ENCODE peak calls at places on chromosomes 5 and 9, in five cellular contexts. W is naive thymus-derived CD4-positive, alpha-beta T cell; Q is astrocyte; N is fibroblast of lung; H is cardiac muscle cell. P is an unnamed sample.
A peak's percentile ranks its signal among the peaks of the same experiment; 100 is the strongest.

GRCh38 chr9:11038956-11039355 is 426.2 kb upstream of the PTPRD start:
- DNase-seq in Q (no peak), N (no peak), H (no peak), W (no peak), P (no peak)

GRCh38 chr5:68033961-68034581 is 181.5 kb upstream of the PIK3R1 start:
- DNase-seq in Q (peak; percentile 75), H (peak; percentile 69), W (no peak), N (peak; percentile 39), P (no peak)

GRCh38 chr9:28651050-28651722 is 1077.9 kb upstream of the C9orf72 start:
- DNase-seq in Q (no peak), W (no peak), N (no peak), H (no peak), P (no peak)

GRCh38 chr9:74391816-74392215 is 105.3 kb upstream of the RORB start:
- DNase-seq in Q (no peak), W (no peak), N (no peak), H (no peak), P (no peak)

GRCh38 chr5:75265731-75266130 is 29.1 kb upstream of the ANKRD31 start:
- DNase-seq in W (no peak), H (peak; percentile 40), Q (peak; percentile 28), N (peak; percentile 53), P (no peak)

GRCh38 chr5:134508521-134509195 is 16.8 kb upstream of the JADE2 start:
- DNase-seq in N (no peak), W (no peak), H (no peak), Q (no peak), P (no peak)

GRCh38 chr5:77101298-77101697 is 14.2 kb upstream of the ZBED3 start:
- DNase-seq in N (peak; percentile 44), W (no peak), H (no peak), Q (peak; percentile 70), P (no peak)

GRCh38 chr5:95892784-95893354 is 68.8 kb downstream of the ELL2 start:
- DNase-seq in Q (no peak), W (no peak), N (peak; percentile 68), H (no peak), P (no peak)

GRCh38 chr9:7180247-7180646 is 422.5 kb downstream of the KDM4C start:
- DNase-seq in Q (no peak), N (no peak), H (no peak), W (no peak), P (no peak)

GRCh38 chr9:125241863-125242739 is 958 bp upstream of the HSPA5 start:
- DNase-seq in W (no peak), N (no peak), Q (no peak), H (no peak), P (no peak)

GRCh38 chr5:144142030-144142825 is 28.2 kb downstream of the YIPF5 start:
- DNase-seq in W (no peak), H (peak; percentile 47), Q (peak; percentile 42), N (peak; percentile 71), P (no peak)

GRCh38 chr9:136791466-136792276 is 527 bp downstream of the TMEM141 start:
- DNase-seq in W (peak; percentile 64), N (no peak), Q (no peak), H (peak; percentile 61), P (peak; percentile 59)

GRCh38 chr5:160508780-160509361 is 87.2 kb downstream of the PTTG1 start:
- DNase-seq in Q (peak; percentile 86), N (peak; percentile 86), W (no peak), H (peak; percentile 75), P (peak; percentile 21)

GRCh38 chr9:122718038-122718437 is 5.8 kb upstream of the OR1L4 start:
- DNase-seq in H (no peak), N (no peak), W (no peak), Q (no peak), P (no peak)

GRCh38 chr5:145791866-145792265 is 43.3 kb downstream of the PRELID2 start:
- DNase-seq in W (no peak), N (no peak), H (no peak), Q (no peak), P (no peak)

GRCh38 chr5:89878140-89878570 is 531.4 kb downstream of the CETN3 start:
- DNase-seq in Q (peak; percentile 99), H (no peak), N (peak; percentile 68), W (no peak), P (no peak)

GRCh38 chr5:133065482-133065881 is 13.7 kb downstream of the HSPA4 start:
- DNase-seq in W (no peak), H (no peak), Q (no peak), N (no peak), P (no peak)

GRCh38 chr5:147427784-147428401 is 82.0 kb downstream of the DPYSL3 start:
- DNase-seq in W (no peak), H (no peak), Q (peak; percentile 48), N (peak; percentile 64), P (no peak)

GRCh38 chr9:7320139-7320538 is 479.4 kb downstream of the DMAC1 start:
- DNase-seq in W (no peak), Q (peak; percentile 91), H (no peak), N (peak; percentile 99), P (no peak)

GRCh38 chr5:175466700-175467318 is 11.6 kb upstream of the SFXN1 start:
- DNase-seq in W (no peak), Q (peak; percentile 40), H (no peak), N (no peak), P (no peak)

GRCh38 chr9:129552064-129552463 is 68.8 kb downstream of the C9orf50 start:
- DNase-seq in Q (no peak), W (no peak), H (no peak), N (peak; percentile 29), P (no peak)

GRCh38 chr9:88809836-88810235 is 181.4 kb upstream of the S1PR3 start:
- DNase-seq in Q (no peak), W (no peak), H (no peak), N (peak; percentile 86), P (no peak)

GRCh38 chr5:91170266-91170665 is 212.9 kb downstream of the ARRDC3 start:
- DNase-seq in N (peak; percentile 63), W (no peak), H (no peak), Q (peak; percentile 70), P (no peak)

GRCh38 chr5:172766287-172767104 is 4.5 kb downstream of the DUSP1 start:
- DNase-seq in Q (peak; percentile 83), H (peak; percentile 49), W (peak; percentile 37), N (peak; percentile 94), P (peak; percentile 44)

GRCh38 chr5:122515709-122516431 is 203.8 kb downstream of the SNCAIP start:
- DNase-seq in Q (peak; percentile 52), W (no peak), H (peak; percentile 86), N (peak; percentile 89), P (no peak)

DNA sequence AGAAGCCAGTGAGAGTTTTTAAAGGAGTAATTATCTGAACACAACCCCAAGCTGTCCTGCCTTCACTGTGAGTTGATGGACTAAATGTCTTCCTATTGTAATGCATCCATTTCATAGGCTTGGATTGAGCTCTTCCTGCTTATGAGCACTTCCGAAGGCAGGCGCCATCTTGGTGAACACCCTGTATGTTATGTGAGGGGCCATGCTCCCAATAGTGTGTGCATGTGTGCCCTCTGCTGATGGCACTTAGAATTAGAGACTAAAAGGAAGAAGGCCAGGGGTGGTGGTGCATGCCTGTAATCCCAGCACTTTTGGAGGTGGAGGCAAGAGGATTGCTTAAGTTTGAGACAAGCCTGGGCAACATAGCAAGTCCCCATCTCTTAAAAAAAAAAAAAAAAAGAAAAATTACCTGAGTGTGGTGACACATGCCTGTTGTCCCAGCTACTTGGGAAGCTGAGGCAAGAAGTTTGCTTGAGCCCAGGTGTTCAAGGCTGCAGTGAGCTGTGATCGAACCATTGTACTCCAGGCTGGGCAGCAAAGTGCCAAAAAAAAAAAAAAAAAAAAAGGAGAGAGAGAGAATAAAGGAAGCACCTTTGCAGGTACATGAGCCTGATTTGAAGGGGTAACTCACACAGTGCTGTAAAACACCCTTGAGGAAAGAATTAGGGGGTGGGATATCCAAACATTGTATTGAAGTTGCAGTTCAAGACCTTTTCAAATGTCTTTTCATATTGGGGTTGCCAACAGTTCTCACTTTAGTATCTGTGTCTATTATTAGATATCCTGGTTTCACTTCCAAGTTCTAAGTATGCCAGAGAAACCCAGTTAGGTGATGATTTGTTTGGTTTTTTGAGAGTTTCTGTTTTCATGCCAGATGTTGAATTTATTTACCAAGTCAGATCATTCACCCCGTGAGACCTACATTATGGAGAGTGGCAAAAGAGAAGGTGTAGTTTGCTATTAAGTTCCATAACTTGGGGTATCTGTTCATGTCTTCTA is 64.8 kb downstream of the C9orf152 start:
- DNase-seq in W (no peak), N (no peak), Q (no peak), H (peak; percentile 30), P (no peak)
- H3K4me1 ChIP-seq in W (peaks cover 12% of the 10 kb centered on the region), N (peaks cover 19% of the 10 kb centered on the region), Q (peaks cover 47% of the 10 kb centered on the region), H (peaks cover 26% of the 10 kb centered on the region), P (peaks cover 6% of the 10 kb centered on the region)

DNA sequence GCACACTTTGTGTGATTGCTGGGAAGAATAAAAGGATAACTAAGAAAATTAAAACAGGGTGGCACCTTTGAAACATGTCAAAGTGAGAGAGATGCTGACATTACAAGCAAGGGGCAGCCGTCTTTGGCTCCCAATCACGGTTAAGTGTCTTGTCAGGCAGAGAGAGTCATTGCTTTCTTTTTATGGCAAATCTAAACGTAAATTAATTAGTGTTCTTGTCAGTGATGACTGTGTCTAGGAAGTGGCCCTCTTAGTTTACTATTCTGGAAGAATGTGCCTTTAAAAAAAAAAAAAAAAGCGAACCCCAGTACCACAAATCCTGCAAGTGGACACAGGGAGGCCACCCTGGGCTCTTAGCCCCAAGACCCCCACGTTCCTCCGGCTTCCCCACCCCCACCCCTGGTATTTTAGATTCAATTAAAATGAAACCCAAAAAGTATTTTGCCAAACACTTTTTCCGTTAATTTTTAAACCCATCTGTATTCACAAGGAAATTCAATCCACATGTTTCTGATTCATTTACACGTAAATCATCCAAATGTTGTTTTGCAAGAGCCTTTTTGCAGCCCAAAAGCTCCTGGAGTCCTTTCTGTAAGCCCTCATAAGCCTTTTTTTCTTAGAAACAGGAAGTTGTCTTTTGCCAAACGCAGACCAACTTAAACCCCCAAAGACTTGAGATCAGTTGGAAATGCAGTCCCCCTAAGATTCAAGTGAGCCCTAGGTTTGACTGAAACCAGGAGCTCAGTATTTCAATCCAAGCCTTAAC is 399.3 kb downstream of the EBF1 start:
- DNase-seq in N (peak; percentile 34), H (no peak), Q (no peak), W (no peak), P (no peak)
- H3K4me3 ChIP-seq in N (no peak overlapping the region), H (no peak overlapping the region), Q (no peak overlapping the region), W (no peak overlapping the region), P (no peak overlapping the region)

GRCh38 chr5:94540856-94541494 is 77.4 kb downstream of the KIAA0825 start:
- DNase-seq in Q (no peak), H (no peak), N (no peak), W (no peak), P (no peak)
- H3K9me3 ChIP-seq in Q (peaks cover 7% of the 10 kb centered on the region), H (no peaks in the 10 kb centered on the region), N (no peaks in the 10 kb centered on the region), W (no peaks in the 10 kb centered on the region), P (no peaks in the 10 kb centered on the region)

DNA sequence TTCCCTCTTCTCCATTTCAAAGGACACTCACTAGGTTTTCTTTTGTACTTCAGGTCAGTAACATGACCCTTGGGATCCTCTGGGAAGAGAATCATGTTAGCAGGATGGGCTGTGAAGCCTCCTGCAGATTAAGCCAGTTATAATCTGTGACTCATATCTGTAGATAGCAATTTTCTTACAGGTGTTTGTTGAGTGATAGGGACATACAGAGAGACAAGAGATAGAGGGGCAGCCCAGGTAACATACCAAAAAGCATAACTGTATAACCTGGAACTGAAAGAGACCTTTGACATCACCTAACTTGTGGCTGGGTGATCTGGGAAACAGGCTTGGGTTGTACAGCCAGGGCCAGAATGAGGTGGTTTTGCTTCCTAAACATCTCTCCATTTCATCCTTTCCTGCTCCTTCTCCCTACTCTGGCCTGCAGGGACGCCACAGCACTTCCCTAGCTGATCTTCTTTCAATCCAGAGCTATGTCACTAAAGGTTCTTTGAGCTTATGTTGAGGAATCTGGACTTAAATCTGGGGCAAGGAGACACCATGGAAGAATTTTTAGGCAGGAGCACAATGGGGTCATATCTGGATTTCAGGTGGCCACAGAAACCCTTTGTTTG is 21.0 kb upstream of the PPARGC1B start:
- DNase-seq in Q (no peak), N (no peak), H (no peak), W (no peak), P (no peak)
- H3K4me1 ChIP-seq in Q (no peaks in the 10 kb centered on the region), N (no peaks in the 10 kb centered on the region), H (peaks cover 3% of the 10 kb centered on the region), W (no peaks in the 10 kb centered on the region), P (no peaks in the 10 kb centered on the region)